ENCODE peak calls at places on chromosomes 2 and 18, in nine cellular contexts. Z, G, R, A, L, M, F, S and U are unnamed samples.

GRCh38 chr2:190912731-190913130 is 32.1 kb downstream of the GLS start:
- DNase-seq in Z (no peak), G (no peak), R (no peak), A (no peak), L (peak; percentile 78), M (no peak), F (no peak), S (no peak), U (no peak)

GRCh38 chr2:164205347-164205746 is 415.9 kb downstream of the GRB14 start:
- DNase-seq in Z (no peak), G (no peak), R (no peak), A (no peak), L (peak; percentile 78), M (no peak), F (no peak), S (no peak), U (no peak)

GRCh38 chr2:85605406-85606115 is 3.1 kb upstream of the TMEM150A start:
- DNase-seq in Z (no peak), G (no peak), R (no peak), A (no peak), L (peak; percentile 97), M (peak; percentile 40), F (no peak), S (no peak), U (no peak)

GRCh38 chr18:27769152-27769551 is 407.8 kb downstream of the CDH2 start:
- DNase-seq in Z (no peak), G (no peak), R (no peak), A (no peak), L (peak; percentile 6), M (no peak), F (no peak), S (no peak), U (no peak)

GRCh38 chr2:217851191-217852020 is 151.4 kb downstream of the TNS1 start:
- DNase-seq in Z (no peak), G (no peak), R (no peak), A (no peak), L (peak; percentile 70), M (no peak), F (no peak), S (no peak), U (no peak)

GRCh38 chr2:9552491-9553178 is 3.0 kb downstream of the ADAM17 start:
- DNase-seq in Z (no peak), G (no peak), R (no peak), A (peak; percentile 56), L (peak; percentile 79), M (no peak), F (no peak), S (no peak), U (no peak)

GRCh38 chr2:142973160-142973821 is 95.8 kb downstream of the KYNU start:
- DNase-seq in Z (no peak), G (no peak), R (no peak), A (no peak), L (peak; percentile 58), M (no peak), F (no peak), S (no peak), U (no peak)

GRCh38 chr2:43927442-43927841 is 68.3 kb downstream of the LRPPRC start:
- DNase-seq in Z (no peak), G (no peak), R (no peak), A (no peak), L (no peak), M (no peak), F (no peak), S (no peak), U (no peak)

GRCh38 chr18:63199743-63200241 is 119.8 kb downstream of the BCL2 start:
- DNase-seq in Z (no peak), G (no peak), R (no peak), A (no peak), L (no peak), M (no peak), F (no peak), S (no peak), U (no peak)

GRCh38 chr2:237258146-237258545 is 155.8 kb downstream of the COL6A3 start:
- DNase-seq in Z (no peak), G (peak; percentile 42), R (no peak), A (no peak), L (no peak), M (peak; percentile 71), F (no peak), S (no peak), U (no peak)

GRCh38 chr2:221034026-221034701 is 537.9 kb downstream of the EPHA4 start:
- DNase-seq in Z (no peak), G (no peak), R (no peak), A (no peak), L (no peak), M (no peak), F (no peak), S (no peak), U (no peak)

GRCh38 chr18:60549338-60549960 is 176.9 kb upstream of the MC4R start:
- DNase-seq in Z (no peak), G (no peak), R (no peak), A (peak; percentile 89), L (peak; percentile 70), M (peak; percentile 53), F (peak; percentile 38), S (no peak), U (peak; percentile 65)

DNA sequence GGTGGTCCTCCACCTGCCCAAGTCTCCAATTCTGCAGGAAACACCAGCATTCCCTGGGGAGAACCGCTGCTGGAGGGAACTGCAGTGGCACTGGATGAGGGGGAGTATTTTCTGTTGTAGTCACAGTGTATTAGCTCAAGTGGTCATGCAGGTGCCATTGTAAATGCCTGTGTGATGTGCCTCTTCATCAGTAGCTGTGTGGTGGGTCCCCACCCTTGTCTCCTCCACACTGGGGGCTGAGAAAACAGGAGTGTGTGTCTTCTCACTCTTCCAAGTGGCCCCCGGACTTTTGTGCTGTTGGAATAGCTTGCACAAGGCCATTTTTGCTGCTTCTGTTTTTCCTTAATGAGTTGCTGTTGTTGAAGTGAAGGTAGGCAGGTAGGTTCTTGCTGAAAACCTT is 8.7 kb downstream of the NCK2 start:
- DNase-seq in Z (no peak), G (no peak), R (no peak), A (no peak), L (no peak), M (peak; percentile 37), F (no peak), S (no peak), U (no peak)
- H3K27ac ChIP-seq in Z (no peak overlapping the region), G (no peak overlapping the region), R (no peak overlapping the region), A (no peak overlapping the region), L (no peak overlapping the region), M (no peak overlapping the region), F (no peak overlapping the region), S (no peak overlapping the region), U (no peak overlapping the region)

DNA sequence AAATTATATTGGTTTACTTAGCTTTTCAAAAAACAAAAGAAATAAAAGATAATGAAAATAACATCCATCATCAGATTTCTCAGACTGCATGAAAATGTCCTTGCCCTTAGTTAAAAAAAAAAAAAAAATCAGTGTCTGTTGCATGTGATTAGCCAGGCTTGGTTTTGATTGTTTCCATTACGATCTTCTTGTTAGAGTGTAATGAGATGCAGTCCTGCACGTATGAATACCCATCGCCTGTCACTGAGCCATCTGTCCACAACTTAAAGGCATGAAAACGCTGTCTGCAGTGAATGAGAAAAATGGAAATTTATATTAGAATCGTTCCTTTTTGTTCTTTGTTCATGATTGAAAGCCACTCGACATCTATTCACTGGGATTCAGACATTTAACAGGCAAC is 521.6 kb upstream of the SPHKAP start:
- DNase-seq in Z (no peak), G (no peak), R (no peak), A (no peak), L (no peak), M (no peak), F (no peak), S (no peak), U (no peak)
- H3K9me3 ChIP-seq in Z (no peaks in the 10 kb centered on the region), G (no peaks in the 10 kb centered on the region), R (no peaks in the 10 kb centered on the region), A (no peaks in the 10 kb centered on the region), L (no peaks in the 10 kb centered on the region), M (no peaks in the 10 kb centered on the region), F (no peaks in the 10 kb centered on the region), S (no peaks in the 10 kb centered on the region), U (no peaks in the 10 kb centered on the region)

GRCh38 chr18:22019193-22019592 is 150.2 kb upstream of the GATA6 start:
- DNase-seq in Z (no peak), G (no peak), R (no peak), A (no peak), L (no peak), M (no peak), F (no peak), S (no peak), U (no peak)

GRCh38 chr18:22020867-22021370 is 148.5 kb upstream of the GATA6 start:
- DNase-seq in Z (peak; percentile 56), G (no peak), R (no peak), A (no peak), L (no peak), M (no peak), F (no peak), S (no peak), U (no peak)

GRCh38 chr18:22020127-22020866 is 149.1 kb upstream of the GATA6 start:
- DNase-seq in Z (peak; percentile 58), G (no peak), R (no peak), A (no peak), L (no peak), M (peak; percentile 67), F (no peak), S (no peak), U (no peak)

GRCh38 chr18:22024924-22025323 is 144.5 kb upstream of the GATA6 start:
- DNase-seq in Z (peak; percentile 49), G (no peak), R (no peak), A (no peak), L (no peak), M (no peak), F (no peak), S (no peak), U (no peak)

DNA sequence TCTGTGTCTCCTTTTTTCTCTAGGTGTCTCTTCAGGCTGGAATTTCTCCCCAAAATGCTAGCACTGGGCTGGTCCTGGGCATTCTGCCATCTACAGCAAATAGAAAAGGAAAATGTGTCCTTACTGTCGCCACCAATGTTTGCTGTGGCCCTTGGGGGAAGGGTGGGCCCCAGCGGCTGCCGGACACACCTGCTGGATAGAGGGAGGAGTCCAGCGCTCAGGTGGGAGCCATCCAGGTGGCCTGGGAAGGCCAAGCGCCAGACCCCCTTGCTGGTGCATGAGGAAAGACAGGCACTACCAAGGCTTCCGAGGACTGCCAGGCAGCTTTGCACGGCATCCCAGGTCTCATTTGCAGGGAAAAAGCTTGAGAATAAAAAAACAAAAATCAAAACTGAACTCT is 147.7 kb upstream of the GATA6 start:
- DNase-seq in Z (peak; percentile 89), G (no peak), R (no peak), A (no peak), L (no peak), M (no peak), F (no peak), S (no peak), U (no peak)
- H3K27ac ChIP-seq in Z (peak overlapping the region; percentile 88), G (no peak overlapping the region), R (no peak overlapping the region), A (no peak overlapping the region), L (no peak overlapping the region), M (no peak overlapping the region), F (no peak overlapping the region), S (no peak overlapping the region), U (no peak overlapping the region)

GRCh38 chr18:33034941-33035340 is 262.1 kb upstream of the KLHL14 start:
- DNase-seq in Z (no peak), G (no peak), R (no peak), A (no peak), L (peak; percentile 75), M (no peak), F (no peak), S (no peak), U (no peak)

DNA sequence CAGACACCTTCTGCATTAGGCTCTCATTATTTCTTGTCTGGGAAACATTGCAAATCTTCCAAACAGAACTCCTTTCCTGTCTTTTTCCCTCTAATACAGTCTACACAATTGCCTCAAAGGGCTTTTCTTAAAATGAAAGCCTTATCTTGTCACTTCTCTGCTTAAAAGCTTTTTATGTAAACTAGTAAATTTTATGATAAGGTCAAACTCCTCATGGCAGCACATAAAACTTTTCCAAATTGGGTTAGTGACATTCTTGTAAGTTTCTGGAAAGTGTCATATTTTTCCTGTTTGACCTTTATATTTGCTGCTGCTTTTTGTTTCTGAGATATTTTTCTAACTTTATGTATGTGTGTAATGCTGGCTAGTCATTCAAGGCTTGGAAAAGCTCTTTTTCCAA is 261.4 kb upstream of the KLHL14 start:
- DNase-seq in Z (no peak), G (no peak), R (no peak), A (no peak), L (no peak), M (no peak), F (no peak), S (no peak), U (no peak)
- H3K9me3 ChIP-seq in Z (no peaks in the 10 kb centered on the region), G (no peaks in the 10 kb centered on the region), R (no peaks in the 10 kb centered on the region), A (no peaks in the 10 kb centered on the region), L (no peaks in the 10 kb centered on the region), M (peaks cover under 1% of the 10 kb centered on the region), F (no peaks in the 10 kb centered on the region), S (no peaks in the 10 kb centered on the region), U (peaks cover 2% of the 10 kb centered on the region)